ENCODE peak calls at places on chromosomes 12 and 14, in eight cellular contexts. J, U, A, B, G, X, I and R are unnamed samples.

GRCh38 chr12:53276511-53276910 is 8.4 kb downstream of the ESPL1 start:
- DNase-seq in J (no peak), U (no peak), A (no peak), B (no peak), G (no peak), X (no peak), I (no peak), R (no peak)

GRCh38 chr12:107560194-107560905 is 125.2 kb upstream of the PWP1 start:
- DNase-seq in J (no peak), U (no peak), A (no peak), B (no peak), G (no peak), X (no peak), I (no peak), R (no peak)

GRCh38 chr14:92352158-92352985 is 29.4 kb downstream of the SLC24A4 start:
- DNase-seq in J (no peak), U (no peak), A (peak), B (no peak), G (no peak), X (no peak), I (no peak), R (peak)

GRCh38 chr14:76968621-76969063 is 59.9 kb downstream of the IRF2BPL start:
- DNase-seq in J (no peak), U (no peak), A (no peak), B (no peak), G (no peak), X (no peak), I (no peak), R (no peak)

GRCh38 chr12:55908726-55909512 is 18.8 kb downstream of the PYM1 start:
- DNase-seq in J (no peak), U (no peak), A (peak), B (peak), G (no peak), X (peak), I (no peak), R (peak)

GRCh38 chr12:15838986-15839385 is 43.2 kb upstream of the STRAP start:
- DNase-seq in J (no peak), U (no peak), A (no peak), B (no peak), G (no peak), X (no peak), I (no peak), R (no peak)

GRCh38 chr14:84090837-84091236 is 1439.1 kb upstream of the FLRT2 start:
- DNase-seq in J (no peak), U (no peak), A (no peak), B (no peak), G (no peak), X (no peak), I (no peak), R (no peak)

GRCh38 chr14:73789996-73790581 is 61.5 kb upstream of the PTGR2 start:
- DNase-seq in J (no peak), U (no peak), A (peak), B (peak), G (no peak), X (peak), I (peak), R (peak)

GRCh38 chr12:63792333-63792732 is 12.6 kb downstream of the RXYLT1 start:
- DNase-seq in J (no peak), U (no peak), A (no peak), B (no peak), G (no peak), X (no peak), I (no peak), R (no peak)

GRCh38 chr12:85281947-85282312 is 1.9 kb downstream of the ALX1 start:
- DNase-seq in J (no peak), U (no peak), A (no peak), B (no peak), G (no peak), X (no peak), I (no peak), R (no peak)

GRCh38 chr12:132908145-132909029 is 21.0 kb upstream of the CHFR start:
- DNase-seq in J (peak), U (peak), A (peak), B (peak), G (peak), X (peak), I (peak), R (peak)

GRCh38 chr14:101064121-101064661 is 160.7 kb upstream of the RTL1 start:
- DNase-seq in J (no peak), U (no peak), A (no peak), B (no peak), G (no peak), X (no peak), I (peak), R (no peak)

GRCh38 chr12:27343255-27344000 is 10.8 kb downstream of the BMAL2 start:
- DNase-seq in J (peak), U (no peak), A (peak), B (peak), G (no peak), X (peak), I (no peak), R (peak)

GRCh38 chr12:110349521-110350151 is 53.9 kb downstream of the ANAPC7 start:
- DNase-seq in J (no peak), U (no peak), A (no peak), B (no peak), G (peak), X (no peak), I (no peak), R (no peak)

GRCh38 chr12:21566223-21566906 is 38.3 kb downstream of the GYS2 start:
- DNase-seq in J (no peak), U (no peak), A (no peak), B (no peak), G (no peak), X (no peak), I (no peak), R (peak)

GRCh38 chr12:68331869-68332725 is at the start of gene MDM1:
- DNase-seq in J (peak), U (peak), A (peak), B (peak), G (peak), X (peak), I (peak), R (peak)

GRCh38 chr14:89508863-89509262 is 91.8 kb upstream of the FOXN3 start:
- DNase-seq in J (no peak), U (no peak), A (no peak), B (no peak), G (no peak), X (no peak), I (no peak), R (no peak)

GRCh38 chr14:21107360-21107781 is 6.5 kb downstream of the TMEM253 start:
- DNase-seq in J (peak), U (no peak), A (no peak), B (no peak), G (no peak), X (peak), I (no peak), R (peak)

GRCh38 chr12:87082756-87083155 is 826.6 kb upstream of the MGAT4C start:
- DNase-seq in J (no peak), U (no peak), A (no peak), B (peak), G (no peak), X (no peak), I (no peak), R (peak)

GRCh38 chr12:105358789-105359188 is 28.3 kb downstream of the C12orf75 start:
- DNase-seq in J (no peak), U (no peak), A (no peak), B (no peak), G (no peak), X (no peak), I (no peak), R (no peak)

GRCh38 chr12:9813821-9814798 is 13.2 kb upstream of the KLRF1 start:
- DNase-seq in J (peak), U (peak), A (peak), B (peak), G (peak), X (no peak), I (peak), R (peak)

GRCh38 chr14:31787377-31787776 is 226.2 kb downstream of the NUBPL start:
- DNase-seq in J (no peak), U (no peak), A (no peak), B (no peak), G (no peak), X (no peak), I (no peak), R (peak)

GRCh38 chr14:67998804-67999203 is 179.2 kb downstream of the RAD51B start:
- DNase-seq in J (no peak), U (no peak), A (no peak), B (no peak), G (no peak), X (no peak), I (no peak), R (no peak)

GRCh38 chr14:89672636-89673279 is 255.7 kb upstream of the FOXN3 start:
- DNase-seq in J (no peak), U (no peak), A (no peak), B (no peak), G (no peak), X (no peak), I (no peak), R (no peak)

GRCh38 chr14:94110552-94111181 is at the start of gene IFI27:
- DNase-seq in J (no peak), U (no peak), A (no peak), B (no peak), G (no peak), X (peak), I (no peak), R (peak)

GRCh38 chr14:39374846-39375245 is 57.4 kb downstream of the FBXO33 start:
- DNase-seq in J (no peak), U (no peak), A (peak), B (peak), G (no peak), X (peak), I (no peak), R (peak)